ENCODE peak calls at places on chromosomes 4 and X, in five cellular contexts. One of them, this sample, is unnamed.

GRCh38 chr4:38753021-38753806 is 29.6 kb downstream of the TLR10 start:
- DNase-seq in K562: peak
- DNase-seq in SK-N-SH: peak
- DNase-seq in HepG2: peak
- DNase-seq in GM12878: no peak
- DNase-seq in this sample: peak

GRCh38 chr4:1009647-1010521 is 1.5 kb upstream of the FGFRL1 start:
- DNase-seq in K562: peak
- DNase-seq in SK-N-SH: peak
- DNase-seq in HepG2: no peak
- DNase-seq in GM12878: no peak
- DNase-seq in this sample: peak

GRCh38 chr4:98474408-98474844 is 184.0 kb downstream of the TSPAN5 start:
- DNase-seq in K562: no peak
- DNase-seq in SK-N-SH: no peak
- DNase-seq in HepG2: no peak
- DNase-seq in GM12878: no peak
- DNase-seq in this sample: no peak

GRCh38 chr4:119861731-119862130 is 204.9 kb downstream of the MAD2L1 start:
- DNase-seq in K562: no peak
- DNase-seq in SK-N-SH: no peak
- DNase-seq in HepG2: no peak
- DNase-seq in GM12878: no peak
- DNase-seq in this sample: no peak

GRCh38 chr4:182593864-182594263 is 323.3 kb downstream of the DCTD start:
- DNase-seq in K562: no peak
- DNase-seq in SK-N-SH: no peak
- DNase-seq in HepG2: no peak
- DNase-seq in GM12878: no peak
- DNase-seq in this sample: no peak

GRCh38 chr4:138039010-138039409 is 203.1 kb downstream of the SLC7A11 start:
- DNase-seq in K562: no peak
- DNase-seq in SK-N-SH: no peak
- DNase-seq in HepG2: no peak
- DNase-seq in GM12878: no peak
- DNase-seq in this sample: no peak

GRCh38 chr4:96352051-96352517 is 512.2 kb downstream of the PDHA2 start:
- DNase-seq in K562: no peak
- DNase-seq in SK-N-SH: peak
- DNase-seq in HepG2: peak
- DNase-seq in GM12878: no peak
- DNase-seq in this sample: peak

GRCh38 chrX:135345328-135345645 is 36.0 kb downstream of the ETDC start:
- DNase-seq in K562: no peak
- DNase-seq in SK-N-SH: peak
- DNase-seq in HepG2: no peak
- DNase-seq in GM12878: no peak
- DNase-seq in this sample: peak

GRCh38 chrX:46662188-46662587 is 88.6 kb downstream of the CHST7 start:
- DNase-seq in K562: no peak
- DNase-seq in SK-N-SH: peak
- DNase-seq in HepG2: no peak
- DNase-seq in GM12878: no peak
- DNase-seq in this sample: no peak

GRCh38 chrX:103101280-103102042 is 8.5 kb upstream of the NXF3 start:
- DNase-seq in K562: peak
- DNase-seq in SK-N-SH: no peak
- DNase-seq in HepG2: peak
- DNase-seq in GM12878: no peak
- DNase-seq in this sample: no peak

GRCh38 chrX:31609130-31609529 is 537.3 kb upstream of the FTHL17 start:
- DNase-seq in K562: no peak
- DNase-seq in SK-N-SH: no peak
- DNase-seq in HepG2: no peak
- DNase-seq in GM12878: no peak
- DNase-seq in this sample: no peak

GRCh38 chr4:91170756-91171155 is 1043.6 kb downstream of the CCSER1 start:
- DNase-seq in K562: no peak
- DNase-seq in SK-N-SH: peak
- DNase-seq in HepG2: no peak
- DNase-seq in GM12878: no peak
- DNase-seq in this sample: no peak

GRCh38 chr4:150235795-150236385 is 157.6 kb downstream of the DCLK2 start:
- DNase-seq in K562: no peak
- DNase-seq in SK-N-SH: no peak
- DNase-seq in HepG2: no peak
- DNase-seq in GM12878: no peak
- DNase-seq in this sample: no peak
- TF ChIP-seq FOXM1 in K562: no peak
- TF ChIP-seq FOXM1 in SK-N-SH: no peak
- TF ChIP-seq FOXM1 in HepG2: no peak
- TF ChIP-seq FOXM1 in GM12878: no peak
- TF ChIP-seq FOXM1 in this sample: no peak

GRCh38 chr4:73841243-73841925 is 4.9 kb downstream of the CXCL6 start:
- DNase-seq in K562: no peak
- DNase-seq in SK-N-SH: no peak
- DNase-seq in HepG2: no peak
- DNase-seq in GM12878: no peak
- DNase-seq in this sample: no peak

GRCh38 chr4:73844806-73845205 is 8.3 kb upstream of the PF4V1 start:
- DNase-seq in K562: no peak
- DNase-seq in SK-N-SH: no peak
- DNase-seq in HepG2: no peak
- DNase-seq in GM12878: no peak
- DNase-seq in this sample: no peak

GRCh38 chr4:73844352-73844751 is 7.9 kb downstream of the CXCL6 start:
- DNase-seq in K562: no peak
- DNase-seq in SK-N-SH: no peak
- DNase-seq in HepG2: no peak
- DNase-seq in GM12878: no peak
- DNase-seq in this sample: no peak

GRCh38 chr4:73842696-73843095 is 6.2 kb downstream of the CXCL6 start:
- DNase-seq in K562: no peak
- DNase-seq in SK-N-SH: no peak
- DNase-seq in HepG2: no peak
- DNase-seq in GM12878: no peak
- DNase-seq in this sample: no peak

DNA sequence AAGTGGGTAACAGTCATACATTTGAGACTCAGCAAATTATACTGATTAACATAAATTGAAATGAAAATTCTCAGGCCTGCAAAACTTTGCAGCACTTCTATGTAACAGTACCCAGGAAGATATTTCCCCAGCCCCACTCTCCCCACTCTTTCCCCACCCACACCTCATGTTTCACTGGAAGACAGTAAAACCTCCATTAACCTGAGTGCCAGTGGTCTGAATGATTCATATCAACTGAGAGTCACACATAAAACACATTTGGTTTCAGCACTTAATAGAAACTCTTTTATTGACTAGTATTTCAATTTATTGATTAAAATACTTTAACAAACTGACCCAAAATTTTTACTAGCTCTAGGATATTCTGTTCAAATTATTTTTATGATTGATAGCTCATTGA is 6.9 kb downstream of the CXCL6 start:
- DNase-seq in K562: no peak
- DNase-seq in SK-N-SH: no peak
- DNase-seq in HepG2: no peak
- DNase-seq in GM12878: no peak
- DNase-seq in this sample: no peak
- TF ChIP-seq FOXM1 in K562: no peak
- TF ChIP-seq FOXM1 in SK-N-SH: no peak
- TF ChIP-seq FOXM1 in HepG2: no peak
- TF ChIP-seq FOXM1 in GM12878: no peak
- TF ChIP-seq FOXM1 in this sample: no peak

GRCh38 chrX:40651620-40652223 is 4.4 kb upstream of the CXorf38 start:
- DNase-seq in K562: peak
- DNase-seq in SK-N-SH: peak
- DNase-seq in HepG2: peak
- DNase-seq in GM12878: no peak
- DNase-seq in this sample: peak

GRCh38 chrX:40644821-40645358 is 2.5 kb downstream of the CXorf38 start:
- DNase-seq in K562: peak
- DNase-seq in SK-N-SH: peak
- DNase-seq in HepG2: peak
- DNase-seq in GM12878: peak
- DNase-seq in this sample: no peak

GRCh38 chrX:40644175-40644574 is 3.2 kb downstream of the CXorf38 start:
- DNase-seq in K562: peak
- DNase-seq in SK-N-SH: no peak
- DNase-seq in HepG2: no peak
- DNase-seq in GM12878: no peak
- DNase-seq in this sample: no peak

GRCh38 chrX:40647307-40648197 is at the start of gene CXorf38:
- DNase-seq in K562: peak
- DNase-seq in SK-N-SH: peak
- DNase-seq in HepG2: peak
- DNase-seq in GM12878: peak
- DNase-seq in this sample: peak

GRCh38 chrX:40646489-40647306 is 663 bp downstream of the CXorf38 start:
- DNase-seq in K562: peak
- DNase-seq in SK-N-SH: peak
- DNase-seq in HepG2: no peak
- DNase-seq in GM12878: no peak
- DNase-seq in this sample: peak
- TF ChIP-seq FOXM1 in K562: no peak
- TF ChIP-seq FOXM1 in SK-N-SH: no peak
- TF ChIP-seq FOXM1 in HepG2: no peak
- TF ChIP-seq FOXM1 in GM12878: no peak
- TF ChIP-seq FOXM1 in this sample: no peak

GRCh38 chr4:112708772-112709171 is 71.8 kb downstream of the LARP7 start:
- DNase-seq in K562: no peak
- DNase-seq in SK-N-SH: no peak
- DNase-seq in HepG2: no peak
- DNase-seq in GM12878: no peak
- DNase-seq in this sample: no peak

GRCh38 chr4:112704991-112705845 is 68.3 kb downstream of the LARP7 start:
- DNase-seq in K562: no peak
- DNase-seq in SK-N-SH: peak
- DNase-seq in HepG2: peak
- DNase-seq in GM12878: no peak
- DNase-seq in this sample: peak

GRCh38 chr4:112702892-112703291 is 65.9 kb downstream of the LARP7 start:
- DNase-seq in K562: no peak
- DNase-seq in SK-N-SH: no peak
- DNase-seq in HepG2: no peak
- DNase-seq in GM12878: no peak
- DNase-seq in this sample: no peak

GRCh38 chr4:112704322-112704721 is 67.4 kb downstream of the LARP7 start:
- DNase-seq in K562: no peak
- DNase-seq in SK-N-SH: no peak
- DNase-seq in HepG2: no peak
- DNase-seq in GM12878: no peak
- DNase-seq in this sample: no peak

DNA sequence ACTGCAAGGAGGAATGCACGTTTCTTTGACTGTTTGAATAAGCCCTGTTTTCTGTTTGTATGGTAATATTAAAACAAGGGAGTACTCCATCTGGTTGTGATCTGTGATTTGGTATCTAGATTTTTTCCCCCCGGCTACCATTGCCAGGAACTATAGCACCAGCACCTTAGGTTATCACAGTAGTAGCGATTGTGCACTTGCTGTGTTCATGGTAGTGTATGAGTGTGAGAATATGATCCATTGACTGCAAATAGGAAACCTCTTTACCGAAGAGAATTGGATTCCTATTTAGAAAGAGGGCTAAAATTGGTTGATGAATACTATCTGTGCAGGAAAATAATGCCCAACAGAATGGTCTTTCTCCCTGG is 69.9 kb downstream of the LARP7 start:
- DNase-seq in K562: no peak
- DNase-seq in SK-N-SH: no peak
- DNase-seq in HepG2: no peak
- DNase-seq in GM12878: no peak
- DNase-seq in this sample: no peak
- TF ChIP-seq FOXM1 in K562: no peak
- TF ChIP-seq FOXM1 in SK-N-SH: no peak
- TF ChIP-seq FOXM1 in HepG2: no peak
- TF ChIP-seq FOXM1 in GM12878: no peak
- TF ChIP-seq FOXM1 in this sample: no peak

DNA sequence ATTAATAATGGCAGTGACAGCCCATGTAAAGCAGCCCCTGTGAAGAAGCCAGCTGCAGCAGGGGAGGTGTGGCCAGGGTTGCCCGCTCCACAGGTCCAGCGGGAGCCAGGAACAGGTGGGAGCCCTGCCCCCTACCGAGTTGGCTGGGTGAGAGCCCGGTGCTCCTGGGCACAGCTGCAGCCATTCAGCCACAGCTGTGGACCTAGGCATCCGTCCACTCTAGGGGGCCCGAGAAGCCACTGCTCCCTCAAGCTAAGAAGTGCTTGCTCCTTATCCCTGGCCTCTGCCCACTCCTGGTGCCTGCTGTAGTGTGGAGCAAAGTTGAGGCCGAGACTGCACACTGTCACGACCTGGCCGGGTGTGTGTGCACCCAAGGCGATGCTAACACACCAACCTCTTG is 1469.0 kb downstream of the PCDH7 start:
- DNase-seq in K562: no peak
- DNase-seq in SK-N-SH: no peak
- DNase-seq in HepG2: no peak
- DNase-seq in GM12878: no peak
- DNase-seq in this sample: no peak
- TF ChIP-seq FOXM1 in K562: no peak
- TF ChIP-seq FOXM1 in SK-N-SH: no peak
- TF ChIP-seq FOXM1 in HepG2: no peak
- TF ChIP-seq FOXM1 in GM12878: no peak
- TF ChIP-seq FOXM1 in this sample: no peak

DNA sequence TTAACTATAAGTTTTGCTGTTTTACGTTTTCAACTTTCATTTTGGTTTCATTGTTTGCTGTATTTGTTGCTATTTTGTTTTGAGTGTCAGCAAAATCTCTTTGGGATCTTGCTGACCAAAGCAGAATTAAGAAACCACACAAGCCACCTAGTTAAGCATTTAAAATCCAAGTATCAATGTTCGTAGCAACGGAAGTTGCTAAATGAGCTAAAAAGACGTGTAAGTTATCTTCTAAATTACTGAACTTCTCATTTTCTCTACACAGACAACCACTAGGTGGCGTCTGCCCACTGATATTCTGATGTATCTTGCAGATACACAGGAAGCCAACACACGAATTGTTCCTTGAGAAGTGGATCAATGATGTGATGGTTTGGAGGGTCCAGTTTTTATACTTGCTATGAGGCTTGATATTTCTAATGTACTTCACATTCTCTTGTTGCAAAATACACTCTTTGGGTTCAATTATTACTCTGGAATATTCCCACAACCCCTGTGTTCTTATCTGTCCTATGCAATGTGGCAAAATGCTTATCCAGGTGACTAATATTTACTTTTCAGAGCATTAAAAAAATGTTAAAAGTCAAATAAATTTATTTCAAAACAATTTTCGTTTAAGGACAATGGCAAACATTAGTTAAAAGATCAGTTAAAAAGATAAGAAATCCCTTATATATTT is 250.5 kb downstream of the TECRL start:
- DNase-seq in K562: peak
- DNase-seq in SK-N-SH: peak
- DNase-seq in HepG2: peak
- DNase-seq in GM12878: peak
- DNase-seq in this sample: peak
- TF ChIP-seq FOXM1 in K562: no peak
- TF ChIP-seq FOXM1 in SK-N-SH: no peak
- TF ChIP-seq FOXM1 in HepG2: no peak
- TF ChIP-seq FOXM1 in GM12878: no peak
- TF ChIP-seq FOXM1 in this sample: no peak